ENCODE peak calls at places on chromosomes 6 and 20, in six cellular contexts. E is GM12892, A is prostate gland, D is heart left ventricle, G is stomach, J is H54. R is an unnamed sample.

GRCh38 chr6:100461273-100461919 is 3.3 kb downstream of the SIM1 start:
- DNase-seq in E (no peak), A (no peak), D (no peak), G (no peak), J (peak), R (no peak)

GRCh38 chr20:19314619-19315018 is 102.2 kb downstream of the SLC24A3 start:
- DNase-seq in E (no peak), A (no peak), D (no peak), G (no peak), J (no peak), R (no peak)

GRCh38 chr6:48959401-48960060 is 503.5 kb downstream of the MMUT start:
- DNase-seq in E (no peak), A (no peak), D (no peak), G (no peak), J (no peak), R (no peak)

GRCh38 chr6:7505196-7505699 is 36.2 kb upstream of the DSP start:
- DNase-seq in E (no peak), A (peak), D (no peak), G (peak), J (peak), R (no peak)

GRCh38 chr6:33962186-33962585 is 158.4 kb upstream of the MLN start:
- DNase-seq in E (no peak), A (no peak), D (no peak), G (no peak), J (no peak), R (no peak)

GRCh38 chr20:48204499-48204898 is 419.2 kb upstream of the SULF2 start:
- DNase-seq in E (no peak), A (no peak), D (no peak), G (no peak), J (no peak), R (no peak)

GRCh38 chr6:170093276-170093657 is 197.6 kb downstream of the DLL1 start:
- DNase-seq in E (no peak), A (no peak), D (no peak), G (peak), J (no peak), R (no peak)

GRCh38 chr6:169424149-169424804 is 170.6 kb upstream of the THBS2 start:
- DNase-seq in E (no peak), A (no peak), D (no peak), G (no peak), J (no peak), R (no peak)

GRCh38 chr6:109977791-109978173 is 329 bp upstream of the GPR6 start:
- DNase-seq in E (no peak), A (no peak), D (no peak), G (no peak), J (no peak), R (no peak)

GRCh38 chr6:159874475-159874874 is 16.3 kb upstream of the MAS1 start:
- DNase-seq in E (no peak), A (no peak), D (peak), G (peak), J (no peak), R (no peak)

GRCh38 chr20:44693625-44694024 is 21.5 kb upstream of the CCN5 start:
- DNase-seq in E (no peak), A (no peak), D (no peak), G (no peak), J (no peak), R (no peak)

GRCh38 chr20:61185841-61186601 is 66.0 kb upstream of the CDH4 start:
- DNase-seq in E (no peak), A (no peak), D (no peak), G (no peak), J (peak), R (no peak)

GRCh38 chr6:30615219-30615957 is 1.7 kb downstream of the PPP1R10 start:
- DNase-seq in E (no peak), A (peak), D (peak), G (peak), J (no peak), R (no peak)
- TF ChIP-seq POLR2A in E (peak), A (no peak), D (no peak), G (no peak), J (peak), R (no peak)

GRCh38 chr6:79230149-79230548 is 4.3 kb downstream of the HMGN3 start:
- DNase-seq in E (no peak), A (no peak), D (no peak), G (no peak), J (no peak), R (no peak)

GRCh38 chr6:79231101-79231500 is 3.4 kb downstream of the HMGN3 start:
- DNase-seq in E (no peak), A (no peak), D (no peak), G (no peak), J (no peak), R (no peak)

GRCh38 chr6:79232696-79233462 is 1.6 kb downstream of the HMGN3 start:
- DNase-seq in E (no peak), A (no peak), D (no peak), G (no peak), J (no peak), R (no peak)

GRCh38 chr6:79234150-79235022 is at the start of gene HMGN3:
- DNase-seq in E (peak), A (peak), D (peak), G (peak), J (peak), R (peak)

DNA sequence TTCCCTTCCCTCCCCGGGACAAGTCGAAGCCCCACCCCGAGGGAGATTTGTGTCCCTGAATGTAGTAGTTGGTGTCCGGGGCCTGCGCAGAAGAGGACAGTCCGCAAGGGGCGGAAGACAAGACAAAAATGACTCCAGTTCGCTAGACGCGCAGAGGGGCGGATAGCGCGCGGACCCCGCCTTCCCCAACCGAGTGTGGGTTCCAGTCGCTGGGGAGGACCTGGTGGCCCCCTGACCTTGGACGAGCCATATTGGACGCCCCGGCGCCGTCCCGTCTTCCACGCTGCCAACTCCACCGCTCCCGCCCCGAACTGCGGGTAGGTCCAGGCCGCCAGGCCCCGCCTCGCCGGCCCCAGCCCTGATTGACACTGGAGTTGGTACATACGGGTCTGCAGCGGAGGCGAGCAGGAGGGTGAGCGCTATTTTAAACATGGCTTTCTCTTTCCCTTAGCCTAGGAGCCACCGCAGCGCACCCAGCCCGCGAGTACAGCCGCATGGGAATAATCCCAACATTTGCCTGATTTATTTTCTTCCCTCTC is 802 bp downstream of the HMGN3 start:
- DNase-seq in E (peak), A (peak), D (peak), G (peak), J (peak), R (peak)
- TF ChIP-seq POLR2A in E (peak), A (peak), D (peak), G (no peak), J (peak), R (peak)

DNA sequence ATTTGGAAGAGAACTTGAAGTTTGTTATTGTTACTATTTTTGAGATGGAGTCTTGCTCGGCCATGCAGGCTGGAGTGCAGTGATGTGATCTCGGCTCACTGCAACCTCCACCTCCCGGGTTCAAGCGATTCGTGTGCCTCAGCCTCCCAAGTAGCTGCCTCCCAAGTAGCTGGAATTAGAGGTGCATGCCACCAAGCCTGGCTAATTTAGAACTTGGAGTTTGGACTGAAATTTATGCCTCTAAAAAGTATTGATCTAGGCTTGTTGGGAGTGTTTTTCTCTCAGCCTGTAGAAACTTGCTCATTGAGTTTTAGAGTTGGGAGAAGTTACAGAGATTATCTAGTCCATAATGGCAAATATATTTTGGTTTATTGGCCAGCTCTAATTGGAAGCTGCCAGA is 4.1 kb downstream of the ITCH start:
- DNase-seq in E (no peak), A (no peak), D (no peak), G (no peak), J (no peak), R (no peak)
- TF ChIP-seq POLR2A in E (no peak), A (no peak), D (no peak), G (no peak), J (no peak), R (no peak)

GRCh38 chr20:50122763-50123162 is 9.8 kb upstream of the UBE2V1 start:
- DNase-seq in E (no peak), A (no peak), D (no peak), G (no peak), J (no peak), R (no peak)

GRCh38 chr20:50118203-50118602 is 5.3 kb upstream of the UBE2V1 start:
- DNase-seq in E (no peak), A (no peak), D (no peak), G (no peak), J (no peak), R (no peak)

GRCh38 chr20:50121858-50122271 is 8.9 kb upstream of the UBE2V1 start:
- DNase-seq in E (no peak), A (no peak), D (no peak), G (no peak), J (peak), R (no peak)

GRCh38 chr20:50123418-50123817 is 10.5 kb upstream of the UBE2V1 start:
- DNase-seq in E (no peak), A (no peak), D (no peak), G (no peak), J (no peak), R (no peak)

DNA sequence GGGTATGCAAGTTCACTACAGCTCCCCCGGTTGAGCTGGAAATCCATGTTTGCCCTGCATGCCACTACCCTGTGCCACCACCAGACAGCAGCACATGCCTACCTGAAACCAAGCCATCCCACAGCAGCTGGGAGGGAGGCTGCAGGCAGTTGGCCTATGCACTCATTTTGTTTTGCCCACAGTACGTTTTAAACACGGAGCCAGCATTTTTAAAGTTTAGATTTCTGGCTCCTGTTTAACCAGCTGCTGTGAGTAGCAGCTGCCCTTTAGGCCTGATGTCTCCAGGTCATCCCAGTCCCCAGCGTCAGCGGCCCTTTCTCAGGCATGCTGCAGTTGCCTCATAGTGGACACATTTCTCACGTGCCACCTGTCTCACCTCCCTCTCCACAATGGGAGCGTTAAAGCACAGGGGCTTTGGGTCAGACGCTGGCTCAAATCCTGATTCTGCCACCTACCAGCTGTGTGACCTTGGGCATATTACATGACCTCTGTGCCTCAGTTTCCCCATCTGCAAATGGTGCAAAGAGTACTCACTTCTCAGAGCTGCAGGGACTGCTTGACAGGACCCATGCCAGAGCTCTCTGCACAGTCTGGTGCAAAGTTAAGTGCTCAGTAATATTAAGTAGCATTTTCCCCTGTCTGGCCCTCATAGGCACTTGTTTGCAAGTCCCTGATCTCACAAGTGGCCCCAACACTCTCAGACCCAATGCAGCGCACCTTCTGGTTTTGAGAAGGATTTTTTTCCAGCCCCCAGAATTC is 8.2 kb upstream of the UBE2V1 start:
- DNase-seq in E (no peak), A (peak), D (peak), G (peak), J (peak), R (peak)
- TF ChIP-seq POLR2A in E (no peak), A (no peak), D (no peak), G (no peak), J (no peak), R (no peak)

DNA sequence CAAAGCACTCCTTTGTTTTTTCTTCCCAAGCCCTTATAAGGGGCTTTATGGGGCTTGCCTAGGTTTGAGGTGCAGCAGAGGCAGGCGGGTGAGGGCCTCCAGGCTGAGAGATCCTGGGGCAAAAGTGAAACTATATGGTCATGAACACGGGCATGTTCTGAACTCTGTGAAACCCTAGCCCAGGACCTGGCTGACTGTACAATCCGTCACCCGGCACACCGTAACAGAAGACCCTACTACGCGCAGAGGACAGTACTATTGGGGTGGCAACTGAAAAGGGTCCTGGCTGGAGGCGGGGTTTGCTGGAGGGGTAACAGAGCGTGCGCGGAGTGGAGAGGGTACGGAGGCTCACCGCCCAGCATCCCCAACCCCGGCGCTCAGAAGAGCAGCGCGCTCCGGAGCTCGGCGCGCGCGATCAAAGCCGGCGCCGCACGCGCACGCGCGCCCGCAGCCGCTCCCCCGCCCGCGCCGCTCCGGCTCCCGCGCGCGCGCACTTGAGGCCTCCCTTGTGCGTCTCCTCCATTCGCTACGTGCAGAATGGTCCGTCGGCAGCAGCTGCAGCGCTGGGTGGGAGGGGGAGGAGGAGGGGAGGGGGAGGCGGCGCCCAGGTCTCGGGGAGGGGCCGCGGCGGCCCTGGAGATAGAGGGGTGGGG is 54.2 kb downstream of the MRPL14 start:
- DNase-seq in E (peak), A (peak), D (peak), G (peak), J (peak), R (peak)
- TF ChIP-seq POLR2A in E (peak), A (peak), D (no peak), G (no peak), J (peak), R (no peak)

GRCh38 chr20:1328680-1329330 is at the start of gene SDCBP2:
- DNase-seq in E (no peak), A (peak), D (peak), G (peak), J (no peak), R (no peak)

GRCh38 chr20:1331101-1331500 is 2.2 kb upstream of the SDCBP2 start:
- DNase-seq in E (no peak), A (no peak), D (no peak), G (no peak), J (no peak), R (no peak)

GRCh38 chr20:1327827-1328679 is 886 bp downstream of the SDCBP2 start:
- DNase-seq in E (no peak), A (no peak), D (peak), G (no peak), J (no peak), R (no peak)

GRCh38 chr20:1331801-1332453 is 3.0 kb upstream of the SDCBP2 start:
- DNase-seq in E (no peak), A (no peak), D (peak), G (no peak), J (peak), R (no peak)

DNA sequence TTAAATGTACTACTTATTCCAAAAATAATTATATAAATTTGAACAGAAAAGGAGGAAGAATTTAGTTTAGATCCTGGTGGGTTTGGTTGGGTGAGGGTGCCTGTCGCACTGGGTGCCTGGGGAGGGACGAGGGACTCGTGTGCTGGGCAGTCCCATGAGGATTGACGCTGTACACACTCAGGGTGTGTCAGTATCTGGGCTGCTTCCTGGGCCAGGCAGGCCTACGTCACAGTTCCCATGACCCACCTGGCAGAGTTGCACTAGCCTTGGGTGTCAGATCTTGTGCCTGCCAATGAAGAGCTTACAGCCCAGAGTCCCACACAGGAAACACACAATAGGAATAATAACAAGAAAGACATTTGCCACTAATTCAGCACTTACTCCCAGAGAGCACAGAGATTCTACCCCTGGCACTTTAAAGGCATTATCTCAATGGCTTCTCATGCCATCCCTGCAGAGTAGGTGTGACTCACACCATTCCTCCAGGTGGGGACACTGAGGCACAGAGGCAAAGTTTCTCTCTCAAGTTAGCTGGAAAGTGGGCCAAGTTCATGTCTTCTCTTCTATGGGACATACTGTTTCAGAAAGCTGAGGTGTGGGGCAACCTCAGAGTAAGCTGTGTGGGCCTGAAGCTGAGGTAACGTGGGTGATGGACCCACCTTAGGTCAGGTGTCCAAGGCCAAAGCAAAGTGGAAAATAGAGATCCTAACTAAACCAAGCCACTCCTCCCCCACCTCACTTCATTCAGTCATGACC is 1.3 kb upstream of the SDCBP2 start:
- DNase-seq in E (no peak), A (no peak), D (peak), G (peak), J (no peak), R (no peak)
- TF ChIP-seq POLR2A in E (no peak), A (no peak), D (peak), G (no peak), J (no peak), R (no peak)

GRCh38 chr6:31265926-31266325 is 6.0 kb downstream of the HLA-C start:
- DNase-seq in E (no peak), A (no peak), D (no peak), G (no peak), J (no peak), R (no peak)
- TF ChIP-seq POLR2A in E (peak), A (no peak), D (no peak), G (no peak), J (no peak), R (no peak)

GRCh38 chr6:39933669-39934059 is 598 bp downstream of the MOCS1 start:
- DNase-seq in E (no peak), A (no peak), D (no peak), G (no peak), J (no peak), R (no peak)

GRCh38 chr6:39932386-39932785 is 1.9 kb downstream of the MOCS1 start:
- DNase-seq in E (no peak), A (no peak), D (no peak), G (no peak), J (no peak), R (no peak)

GRCh38 chr6:39931607-39932006 is 2.7 kb downstream of the MOCS1 start:
- DNase-seq in E (no peak), A (no peak), D (no peak), G (no peak), J (no peak), R (no peak)

GRCh38 chr6:39936857-39937256 is 2.6 kb upstream of the MOCS1 start:
- DNase-seq in E (no peak), A (no peak), D (no peak), G (no peak), J (no peak), R (no peak)

DNA sequence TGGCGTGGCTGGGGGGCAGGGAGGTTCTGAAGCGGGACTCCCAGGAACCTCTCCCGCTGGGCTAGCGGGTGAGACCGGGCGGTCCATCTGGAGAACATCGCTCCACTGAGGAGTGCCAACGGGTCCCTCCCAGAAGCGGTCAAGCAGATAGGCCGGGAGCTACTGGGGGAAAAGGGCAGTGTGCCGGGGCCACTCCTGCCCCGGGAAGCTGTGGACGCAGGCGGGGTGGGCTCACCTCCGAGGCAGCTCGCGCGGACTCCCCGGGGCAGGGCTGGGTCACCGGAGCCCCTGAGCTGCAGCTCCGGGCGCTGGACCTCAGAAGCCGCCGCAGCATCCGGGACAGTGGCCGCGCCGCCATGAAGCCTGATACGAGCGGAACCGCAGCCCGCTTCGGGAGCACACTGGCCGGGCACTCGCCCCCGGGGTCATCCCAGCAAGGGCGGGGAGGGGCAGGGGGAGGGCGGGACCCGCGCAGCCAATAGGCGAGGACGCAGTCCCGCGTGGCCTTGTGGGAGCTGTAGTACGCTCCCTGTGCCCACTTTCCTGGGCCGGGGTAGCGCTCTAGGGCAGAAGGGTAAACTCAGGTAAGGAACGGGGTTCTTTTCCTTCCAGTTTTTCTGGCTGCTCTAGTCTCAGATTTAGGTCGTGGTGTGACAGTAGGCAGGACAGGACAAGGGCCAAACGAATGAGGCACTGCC is at the start of gene MOCS1:
- DNase-seq in E (no peak), A (peak), D (peak), G (peak), J (peak), R (peak)
- TF ChIP-seq POLR2A in E (no peak), A (peak), D (peak), G (no peak), J (peak), R (no peak)

R was measured in tibial nerve.